ENCODE peak calls at places on chromosomes 3 and 15, in five cellular contexts. Z, J, Y, X and V are unnamed samples.

GRCh38 chr3:44963571-44964325 is 12.2 kb downstream of the ZDHHC3 start:
- DNase-seq in Y (no peak), Z (no peak), X (no peak), J (no peak), V (no peak)

GRCh38 chr3:22189616-22190015 is 438.6 kb upstream of the ZNF385D start:
- DNase-seq in Z (no peak), X (no peak), Y (no peak), J (no peak), V (no peak)

GRCh38 chr15:46309914-46310313 is 675.1 kb downstream of the SQOR start:
- DNase-seq in Z (no peak), J (no peak), Y (no peak), X (peak), V (peak)

GRCh38 chr15:96325579-96326331 is 4.7 kb upstream of the NR2F2 start:
- DNase-seq in Y (peak), X (no peak), J (no peak), Z (peak), V (peak)

GRCh38 chr3:52891164-52891563 is 6.2 kb downstream of the STIMATE start:
- DNase-seq in X (no peak), J (no peak), Y (no peak), Z (no peak), V (no peak)

GRCh38 chr3:11582123-11582968 is 61.4 kb downstream of the VGLL4 start:
- DNase-seq in X (peak), Y (peak), J (no peak), Z (peak), V (peak)

GRCh38 chr15:92527197-92527596 is 128.4 kb downstream of the FAM174B start:
- DNase-seq in X (no peak), J (no peak), Y (no peak), Z (no peak), V (no peak)

GRCh38 chr3:168534761-168535160 is 439.0 kb upstream of the GOLIM4 start:
- DNase-seq in Y (no peak), J (no peak), Z (no peak), X (no peak), V (peak)

GRCh38 chr3:37457392-37458065 is 283.1 kb upstream of the LRRFIP2 start:
- DNase-seq in X (no peak), J (no peak), Z (no peak), Y (no peak), V (peak)

GRCh38 chr3:33075996-33076395 is 20.9 kb downstream of the GLB1 start:
- DNase-seq in J (no peak), Z (no peak), Y (no peak), X (no peak), V (peak)

GRCh38 chr3:117927831-117928230 is 1106.8 kb downstream of the IGSF11 start:
- DNase-seq in Y (no peak), Z (peak), X (no peak), J (no peak), V (no peak)

GRCh38 chr15:23835944-23836343 is 148.8 kb upstream of the NDN start:
- DNase-seq in X (no peak), Y (no peak), J (no peak), Z (no peak), V (no peak)

GRCh38 chr3:186600896-186601295 is 12.0 kb upstream of the AHSG start:
- DNase-seq in Z (no peak), X (no peak), J (no peak), Y (no peak), V (no peak)

GRCh38 chr15:31301687-31301990 is 25.0 kb upstream of the KLF13 start:
- DNase-seq in J (no peak), Z (no peak), X (no peak), Y (no peak), V (no peak)

GRCh38 chr3:20040476-20041196 is 390 bp downstream of the KAT2B start:
- DNase-seq in J (peak), X (peak), Y (peak), Z (peak), V (peak)

GRCh38 chr3:125125822-125126245 is 70.0 kb upstream of the HEG1 start:
- DNase-seq in Z (peak), J (no peak), X (no peak), Y (peak), V (no peak)

GRCh38 chr15:31081568-31082250 is 19.8 kb downstream of the TRPM1 start:
- DNase-seq in Y (no peak), Z (no peak), X (no peak), J (no peak), V (no peak)

GRCh38 chr15:28184166-28184565 is 85.1 kb upstream of the OCA2 start:
- DNase-seq in J (no peak), X (no peak), Z (peak), Y (peak), V (no peak)

GRCh38 chr15:88113909-88114308 is 142.6 kb downstream of the NTRK3 start:
- DNase-seq in X (no peak), Y (no peak), Z (no peak), J (no peak), V (no peak)

DNA sequence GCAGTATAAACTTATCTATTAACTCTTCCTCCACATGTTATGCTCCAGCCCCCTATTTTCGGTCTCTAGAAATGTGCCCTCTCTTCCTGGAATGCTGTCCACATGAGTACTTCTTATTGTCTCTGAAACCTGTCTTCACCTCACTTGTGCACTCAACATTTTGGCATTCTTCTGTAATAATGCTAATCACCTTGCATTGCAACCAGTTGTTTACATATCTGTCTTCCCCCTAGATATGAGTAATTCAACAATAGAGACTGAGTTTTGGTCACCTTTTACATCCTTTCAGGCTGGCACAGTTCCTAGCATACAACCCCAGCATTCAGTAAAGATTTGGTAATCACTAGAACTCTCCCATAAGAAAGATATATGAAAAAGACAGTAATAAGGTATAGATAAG is 17.2 kb downstream of the CCDC80 start:
- DNase-seq in Y (no peak), J (no peak), X (no peak), Z (no peak), V (no peak)
- H3K23ac ChIP-seq in Y (no peak), J (no peak), X (no peak), Z (no peak), V (no peak)

GRCh38 chr3:16507540-16508241 is 5.8 kb downstream of the RFTN1 start:
- DNase-seq in J (no peak), X (no peak), Y (no peak), Z (no peak), V (no peak)
- H3K23ac ChIP-seq in J (no peak), X (no peak), Y (no peak), Z (peak), V (no peak)

DNA sequence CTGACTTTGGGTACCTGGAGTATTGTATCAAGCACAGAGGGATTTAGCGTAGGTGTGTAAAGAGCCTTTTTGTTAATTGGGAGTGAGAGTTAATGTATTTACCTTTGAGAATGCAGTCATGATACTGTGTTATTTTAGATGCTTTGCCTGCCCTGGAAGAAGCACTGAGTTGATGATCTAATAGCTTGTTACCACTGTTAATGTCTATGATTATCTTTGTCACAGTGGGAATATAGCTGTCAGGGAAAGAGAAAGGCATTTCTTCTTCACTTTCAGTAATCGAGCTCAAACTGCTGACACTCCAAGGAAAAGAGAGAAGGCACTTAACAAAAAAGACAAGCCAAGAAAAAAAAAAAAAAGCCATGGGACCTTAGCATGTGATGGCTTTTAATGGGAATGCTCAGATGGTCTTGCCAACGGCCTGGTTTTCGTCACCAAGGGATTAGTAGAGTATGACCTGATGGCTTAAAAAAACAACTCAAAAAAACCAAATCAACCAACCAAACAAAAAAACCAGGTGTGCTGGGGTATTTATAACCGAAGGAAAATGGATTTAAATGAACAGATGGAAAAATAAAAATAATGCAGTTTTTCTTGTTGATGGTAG is 387.4 kb downstream of the PTPRG start:
- DNase-seq in Y (no peak), X (no peak), Z (no peak), J (no peak), V (no peak)
- H3K23ac ChIP-seq in Y (no peak), X (no peak), Z (no peak), J (no peak), V (no peak)

GRCh38 chr3:188649521-188649920 is 495.6 kb downstream of the LPP start:
- DNase-seq in J (no peak), X (no peak), Z (peak), Y (no peak), V (no peak)
- H3K23ac ChIP-seq in J (no peak), X (no peak), Z (no peak), Y (no peak), V (no peak)

DNA sequence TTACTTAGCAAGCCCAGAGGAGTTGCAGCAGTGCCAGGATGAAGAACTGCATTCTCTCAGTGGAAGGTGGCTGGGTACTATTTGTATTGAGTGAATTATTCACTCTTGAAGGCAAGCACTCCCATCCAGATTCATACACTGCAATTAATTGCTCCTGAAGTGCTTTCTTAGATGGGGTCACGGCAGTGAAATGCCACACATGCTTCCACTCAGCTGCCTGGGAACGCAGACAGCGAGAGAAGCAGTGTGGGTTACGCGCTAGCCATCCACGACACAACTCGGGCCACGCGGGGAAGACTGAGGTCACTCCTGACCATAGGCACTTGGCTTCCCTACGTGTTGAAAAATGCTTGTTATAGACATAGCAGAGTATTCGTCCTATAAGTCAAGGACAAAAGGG is 30.8 kb upstream of the LMCD1 start:
- DNase-seq in Z (no peak), X (no peak), J (no peak), Y (peak), V (no peak)
- H3K23ac ChIP-seq in Z (no peak), X (no peak), J (no peak), Y (no peak), V (no peak)

DNA sequence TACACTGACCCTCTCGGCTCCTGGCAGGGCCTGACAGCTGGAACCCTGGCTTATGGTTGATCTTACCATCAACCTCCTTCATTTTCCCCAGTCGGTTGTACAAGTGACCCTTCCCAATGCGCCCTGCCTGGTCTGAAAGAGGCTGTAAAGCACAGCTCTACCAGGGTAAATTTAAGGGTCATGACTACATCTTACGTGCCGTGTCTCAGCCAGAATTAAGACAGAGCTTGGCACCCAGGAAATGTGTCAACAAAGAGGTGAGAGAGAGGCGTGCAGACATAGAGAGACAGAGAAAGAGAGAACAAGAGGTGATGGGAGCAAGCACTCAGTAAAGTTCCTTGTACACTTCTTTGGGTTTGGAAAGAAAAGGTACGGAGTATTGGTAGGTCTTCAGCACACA is 28.8 kb downstream of the HOMER2 start:
- DNase-seq in Z (no peak), J (no peak), X (no peak), Y (no peak), V (no peak)
- H3K23ac ChIP-seq in Z (no peak), J (no peak), X (no peak), Y (no peak), V (peak)

DNA sequence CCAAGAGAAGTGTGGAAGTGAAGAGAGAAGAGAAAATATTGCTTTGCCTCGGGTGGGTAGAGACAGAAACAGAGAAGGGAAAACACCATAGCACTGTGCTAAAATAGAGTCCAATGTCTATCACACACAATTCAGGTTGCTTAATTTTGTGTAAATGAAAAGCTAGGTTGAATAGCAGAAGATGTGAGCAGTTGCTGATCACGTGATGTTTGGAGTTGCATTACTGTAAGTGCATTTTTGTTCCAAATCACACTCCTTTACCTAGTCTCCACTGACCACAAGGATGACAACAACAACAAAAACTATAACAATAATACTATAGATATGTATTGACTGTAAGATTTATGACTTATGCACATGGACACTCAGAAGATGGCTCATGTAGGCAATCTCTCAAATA is 683.2 kb downstream of the AGBL1 start:
- DNase-seq in Y (no peak), J (no peak), X (no peak), Z (no peak), V (no peak)
- H3K23ac ChIP-seq in Y (no peak), J (no peak), X (no peak), Z (no peak), V (no peak)

GRCh38 chr15:38516636-38517035 is 48.0 kb downstream of the RASGRP1 start:
- DNase-seq in X (no peak), Z (no peak), Y (no peak), J (no peak), V (no peak)

GRCh38 chr15:38514601-38515000 is 50.0 kb downstream of the RASGRP1 start:
- DNase-seq in X (peak), J (no peak), Z (no peak), Y (no peak), V (peak)

GRCh38 chr15:38509152-38509551 is 55.2 kb downstream of the FAM98B start:
- DNase-seq in J (no peak), Z (no peak), Y (no peak), X (no peak), V (no peak)

GRCh38 chr15:38508647-38509046 is 54.7 kb downstream of the FAM98B start:
- DNase-seq in Y (no peak), X (no peak), J (no peak), Z (no peak), V (no peak)

GRCh38 chr15:38512901-38513300 is 51.7 kb downstream of the RASGRP1 start:
- DNase-seq in X (no peak), Z (no peak), Y (no peak), J (no peak), V (no peak)
- H3K23ac ChIP-seq in X (no peak), Z (no peak), Y (no peak), J (no peak), V (no peak)

DNA sequence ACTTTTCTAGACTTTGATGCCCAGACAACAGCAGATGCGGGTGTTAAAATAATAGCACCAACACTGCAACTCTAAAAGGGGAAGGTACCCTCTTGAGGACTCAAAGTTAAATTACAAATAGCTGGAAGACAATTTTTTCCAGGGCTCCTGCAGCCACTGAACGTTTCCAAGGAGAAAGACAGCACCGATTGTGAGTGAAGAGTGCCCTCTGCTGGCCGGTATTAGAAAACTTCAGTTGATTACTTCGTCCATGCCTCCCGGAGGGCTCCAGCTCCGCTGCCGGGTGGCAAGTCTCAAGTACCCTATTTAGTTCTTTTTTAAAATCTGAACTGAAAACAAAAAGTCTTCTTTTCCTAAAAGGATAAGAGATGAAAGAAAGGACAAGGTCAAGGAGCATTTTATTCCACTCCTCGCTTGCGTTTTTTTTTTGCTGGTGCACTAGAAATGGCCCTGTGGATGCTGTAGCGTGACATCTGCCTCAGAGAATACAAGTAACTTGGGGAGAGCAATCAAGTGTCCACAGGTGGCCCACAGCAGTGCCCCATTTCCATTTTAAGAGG is 71.5 kb upstream of the SPATA12 start:
- DNase-seq in X (peak), Y (peak), J (peak), Z (peak), V (peak)
- H3K23ac ChIP-seq in X (no peak), Y (no peak), J (no peak), Z (no peak), V (no peak)